ENCODE peak calls at places on chromosomes 5 and 9, in four cellular contexts. One of them, this sample, is unnamed.

GRCh38 chr9:129703667-129704355 is 38.4 kb downstream of the PRRX2 start:
- DNase-seq in kidney epithelial cell: no peak
- DNase-seq in BJ: peak; percentile 44
- DNase-seq in A549: no peak
- DNase-seq in this sample: no peak

GRCh38 chr9:82332774-82333152 is 344.2 kb downstream of the SPATA31D1 start:
- DNase-seq in kidney epithelial cell: no peak
- DNase-seq in A549: peak; percentile 21
- DNase-seq in BJ: no peak
- DNase-seq in this sample: no peak

GRCh38 chr5:124438390-124439380 is 307.8 kb downstream of the ZNF608 start:
- DNase-seq in A549: no peak
- DNase-seq in BJ: no peak
- DNase-seq in kidney epithelial cell: no peak
- DNase-seq in this sample: no peak

GRCh38 chr5:172453986-172454354 is 355 bp downstream of the SH3PXD2B start:
- DNase-seq in kidney epithelial cell: no peak
- DNase-seq in BJ: no peak
- DNase-seq in A549: peak; percentile 27
- DNase-seq in this sample: no peak

GRCh38 chr5:2797160-2797559 is 45.7 kb upstream of the IRX2 start:
- DNase-seq in A549: no peak
- DNase-seq in BJ: no peak
- DNase-seq in kidney epithelial cell: no peak
- DNase-seq in this sample: no peak

GRCh38 chr5:34749431-34749872 is 89.5 kb upstream of the TTC23L start:
- DNase-seq in kidney epithelial cell: no peak
- DNase-seq in BJ: no peak
- DNase-seq in A549: no peak
- DNase-seq in this sample: no peak

GRCh38 chr5:157610990-157611389 is 35.4 kb upstream of the ADAM19 start:
- DNase-seq in A549: no peak
- DNase-seq in BJ: no peak
- DNase-seq in kidney epithelial cell: no peak
- DNase-seq in this sample: no peak

GRCh38 chr9:17614929-17615328 is 36.1 kb downstream of the SH3GL2 start:
- DNase-seq in BJ: no peak
- DNase-seq in kidney epithelial cell: no peak
- DNase-seq in A549: no peak
- DNase-seq in this sample: no peak

GRCh38 chr5:153159611-153160010 is 330.9 kb upstream of the GRIA1 start:
- DNase-seq in BJ: peak; percentile 27
- DNase-seq in A549: no peak
- DNase-seq in kidney epithelial cell: no peak
- DNase-seq in this sample: no peak

GRCh38 chr9:134434896-134435506 is 108.7 kb downstream of the RXRA start:
- DNase-seq in BJ: peak; percentile 74
- DNase-seq in A549: peak; percentile 88
- DNase-seq in kidney epithelial cell: peak; percentile 94
- DNase-seq in this sample: peak; percentile 90

GRCh38 chr9:127121628-127122175 is 733 bp downstream of the ANGPTL2 start:
- DNase-seq in A549: no peak
- DNase-seq in BJ: no peak
- DNase-seq in kidney epithelial cell: no peak
- DNase-seq in this sample: no peak

GRCh38 chr5:10354048-10354872 is 765 bp downstream of the MARCHF6 start:
- DNase-seq in A549: peak; percentile 74
- DNase-seq in kidney epithelial cell: no peak
- DNase-seq in BJ: no peak
- DNase-seq in this sample: no peak

GRCh38 chr9:33186457-33187168 is 19.5 kb upstream of the B4GALT1 start:
- DNase-seq in A549: peak; percentile 25
- DNase-seq in kidney epithelial cell: no peak
- DNase-seq in BJ: no peak
- DNase-seq in this sample: no peak

GRCh38 chr5:176388003-176388340 is 426 bp downstream of the NOP16 start:
- DNase-seq in A549: peak; percentile 36
- DNase-seq in BJ: no peak
- DNase-seq in kidney epithelial cell: no peak
- DNase-seq in this sample: no peak

GRCh38 chr9:124290743-124291554 is 33.2 kb downstream of the NEK6 start:
- DNase-seq in kidney epithelial cell: no peak
- DNase-seq in A549: no peak
- DNase-seq in BJ: no peak
- DNase-seq in this sample: no peak

GRCh38 chr5:131536211-131536826 is 98.7 kb downstream of the RAPGEF6 start:
- DNase-seq in kidney epithelial cell: no peak
- DNase-seq in BJ: no peak
- DNase-seq in A549: no peak
- DNase-seq in this sample: no peak

GRCh38 chr5:80159133-80159815 is 96.6 kb downstream of the SERINC5 start:
- DNase-seq in kidney epithelial cell: no peak
- DNase-seq in BJ: no peak
- DNase-seq in A549: no peak
- DNase-seq in this sample: no peak

GRCh38 chr5:115349001-115349817 is 52.8 kb upstream of the CCDC112 start:
- DNase-seq in A549: peak; percentile 79
- DNase-seq in kidney epithelial cell: peak; percentile 67
- DNase-seq in BJ: peak; percentile 65
- DNase-seq in this sample: peak; percentile 47

GRCh38 chr9:137987244-137988030 is 109.9 kb downstream of the CACNA1B start:
- DNase-seq in A549: no peak
- DNase-seq in BJ: no peak
- DNase-seq in kidney epithelial cell: no peak
- DNase-seq in this sample: no peak

GRCh38 chr9:4138180-4138579 is 161.7 kb downstream of the GLIS3 start:
- DNase-seq in A549: no peak
- DNase-seq in BJ: no peak
- DNase-seq in kidney epithelial cell: no peak
- DNase-seq in this sample: no peak

GRCh38 chr9:131666779-131667178 is 73.1 kb downstream of the RAPGEF1 start:
- DNase-seq in kidney epithelial cell: no peak
- DNase-seq in A549: no peak
- DNase-seq in BJ: no peak
- DNase-seq in this sample: no peak

GRCh38 chr9:17135578-17135904 is 701 bp downstream of the CNTLN start:
- DNase-seq in BJ: no peak
- DNase-seq in A549: no peak
- DNase-seq in kidney epithelial cell: no peak
- DNase-seq in this sample: no peak

GRCh38 chr9:132485454-132485853 is 75.4 kb downstream of the CFAP77 start:
- DNase-seq in A549: no peak
- DNase-seq in BJ: no peak
- DNase-seq in kidney epithelial cell: no peak
- DNase-seq in this sample: no peak

GRCh38 chr5:135158982-135159381 is 125.0 kb upstream of the PITX1 start:
- DNase-seq in kidney epithelial cell: no peak
- DNase-seq in A549: no peak
- DNase-seq in BJ: no peak
- DNase-seq in this sample: no peak

GRCh38 chr5:10974850-10975249 is 213.8 kb upstream of the DAP start:
- DNase-seq in kidney epithelial cell: no peak
- DNase-seq in A549: no peak
- DNase-seq in BJ: no peak
- DNase-seq in this sample: no peak

GRCh38 chr5:112555691-112556090 is 136.6 kb upstream of the EPB41L4A start:
- DNase-seq in BJ: no peak
- DNase-seq in A549: no peak
- DNase-seq in kidney epithelial cell: peak; percentile 25
- DNase-seq in this sample: no peak

GRCh38 chr9:123402981-123403509 is 47.0 kb downstream of the CRB2 start:
- DNase-seq in A549: no peak
- DNase-seq in BJ: no peak
- DNase-seq in kidney epithelial cell: no peak
- DNase-seq in this sample: no peak

GRCh38 chr5:69217154-69217731 is 17.4 kb upstream of the CDK7 start:
- DNase-seq in kidney epithelial cell: no peak
- DNase-seq in A549: no peak
- DNase-seq in BJ: no peak
- DNase-seq in this sample: no peak

GRCh38 chr9:557601-558201 is 283.8 kb upstream of the DMRT1 start:
- DNase-seq in kidney epithelial cell: peak; percentile 41
- DNase-seq in A549: peak; percentile 91
- DNase-seq in BJ: no peak
- DNase-seq in this sample: no peak

GRCh38 chr5:68266457-68266856 is 50.9 kb downstream of the PIK3R1 start:
- DNase-seq in kidney epithelial cell: no peak
- DNase-seq in A549: no peak
- DNase-seq in BJ: no peak
- DNase-seq in this sample: no peak

GRCh38 chr5:150140830-150141229 is 14.8 kb downstream of the PDGFRB start:
- DNase-seq in A549: no peak
- DNase-seq in kidney epithelial cell: no peak
- DNase-seq in BJ: peak; percentile 76
- DNase-seq in this sample: no peak

GRCh38 chr9:78325343-78325742 is 28.4 kb downstream of the PSAT1 start:
- DNase-seq in BJ: peak; percentile 42
- DNase-seq in kidney epithelial cell: no peak
- DNase-seq in A549: no peak
- DNase-seq in this sample: no peak

GRCh38 chr5:74576941-74577456 is 63.5 kb downstream of the ENC1 start:
- DNase-seq in BJ: peak; percentile 50
- DNase-seq in A549: no peak
- DNase-seq in kidney epithelial cell: peak; percentile 44
- DNase-seq in this sample: no peak

GRCh38 chr9:105447814-105448812 is at the start of gene FSD1L:
- DNase-seq in A549: peak; percentile 93
- DNase-seq in kidney epithelial cell: peak; percentile 67
- DNase-seq in BJ: peak; percentile 51
- DNase-seq in this sample: no peak
- TF ChIP-seq CTCF in A549: no peak
- TF ChIP-seq CTCF in kidney epithelial cell: peak; percentile 33
- TF ChIP-seq CTCF in BJ: peak; percentile 59
- TF ChIP-seq CTCF in this sample: no peak

GRCh38 chr9:14251146-14252071 is 62.5 kb downstream of the NFIB start:
- DNase-seq in BJ: no peak
- DNase-seq in A549: peak; percentile 55
- DNase-seq in kidney epithelial cell: peak; percentile 60
- DNase-seq in this sample: peak; percentile 88
- H3K4me3 ChIP-seq in BJ: no peak overlapping the region
- H3K4me3 ChIP-seq in A549: peak overlapping the region; percentile 31
- H3K4me3 ChIP-seq in kidney epithelial cell: no peak overlapping the region
- H3K4me3 ChIP-seq in this sample: peak overlapping the region; percentile 44

GRCh38 chr5:38994329-38994927 is 79.8 kb downstream of the RICTOR start:
- DNase-seq in BJ: no peak
- DNase-seq in A549: peak; percentile 84
- DNase-seq in kidney epithelial cell: peak; percentile 39
- DNase-seq in this sample: no peak
- TF ChIP-seq CTCF in BJ: peak; percentile 64
- TF ChIP-seq CTCF in A549: peak; percentile 79
- TF ChIP-seq CTCF in kidney epithelial cell: peak; percentile 61
- TF ChIP-seq CTCF in this sample: peak; percentile 71

GRCh38 chr9:69157751-69158466 is 16.2 kb upstream of the TJP2 start:
- DNase-seq in BJ: peak; percentile 45
- DNase-seq in kidney epithelial cell: no peak
- DNase-seq in A549: no peak
- DNase-seq in this sample: no peak
- H3K4me3 ChIP-seq in BJ: no peak overlapping the region
- H3K4me3 ChIP-seq in kidney epithelial cell: no peak overlapping the region
- H3K4me3 ChIP-seq in A549: no peak overlapping the region
- H3K4me3 ChIP-seq in this sample: no peak overlapping the region

GRCh38 chr9:98881356-98881755 is 62.4 kb upstream of the COL15A1 start:
- DNase-seq in kidney epithelial cell: no peak
- DNase-seq in A549: no peak
- DNase-seq in BJ: no peak
- DNase-seq in this sample: no peak

GRCh38 chr9:98882569-98882923 is 61.2 kb upstream of the COL15A1 start:
- DNase-seq in A549: no peak
- DNase-seq in BJ: no peak
- DNase-seq in kidney epithelial cell: no peak
- DNase-seq in this sample: no peak

GRCh38 chr9:98880311-98881015 is 63.2 kb upstream of the COL15A1 start:
- DNase-seq in BJ: no peak
- DNase-seq in kidney epithelial cell: no peak
- DNase-seq in A549: no peak
- DNase-seq in this sample: no peak

GRCh38 chr9:98879958-98880300 is 63.8 kb upstream of the COL15A1 start:
- DNase-seq in kidney epithelial cell: no peak
- DNase-seq in A549: no peak
- DNase-seq in BJ: no peak
- DNase-seq in this sample: no peak

GRCh38 chr9:98881836-98882568 is 61.7 kb upstream of the COL15A1 start:
- DNase-seq in kidney epithelial cell: no peak
- DNase-seq in A549: no peak
- DNase-seq in BJ: no peak
- DNase-seq in this sample: no peak
- TF ChIP-seq CTCF in kidney epithelial cell: no peak
- TF ChIP-seq CTCF in A549: no peak
- TF ChIP-seq CTCF in BJ: no peak
- TF ChIP-seq CTCF in this sample: no peak

GRCh38 chr9:5449521-5450359 is 602 bp upstream of the CD274 start:
- DNase-seq in BJ: no peak
- DNase-seq in kidney epithelial cell: no peak
- DNase-seq in A549: peak; percentile 23
- DNase-seq in this sample: no peak

GRCh38 chr9:5448461-5448860 is 1.9 kb upstream of the CD274 start:
- DNase-seq in kidney epithelial cell: no peak
- DNase-seq in BJ: no peak
- DNase-seq in A549: no peak
- DNase-seq in this sample: no peak

GRCh38 chr9:5447337-5447736 is 3.0 kb upstream of the CD274 start:
- DNase-seq in kidney epithelial cell: no peak
- DNase-seq in BJ: no peak
- DNase-seq in A549: no peak
- DNase-seq in this sample: no peak

GRCh38 chr9:5446451-5447236 is 3.7 kb upstream of the CD274 start:
- DNase-seq in kidney epithelial cell: no peak
- DNase-seq in A549: no peak
- DNase-seq in BJ: no peak
- DNase-seq in this sample: no peak

GRCh38 chr9:5448016-5448415 is 2.3 kb upstream of the CD274 start:
- DNase-seq in A549: no peak
- DNase-seq in kidney epithelial cell: no peak
- DNase-seq in BJ: no peak
- DNase-seq in this sample: no peak
- H3K4me3 ChIP-seq in A549: no peak overlapping the region
- H3K4me3 ChIP-seq in kidney epithelial cell: no peak overlapping the region
- H3K4me3 ChIP-seq in BJ: no peak overlapping the region
- H3K4me3 ChIP-seq in this sample: no peak overlapping the region